ENCODE peak calls at places on chromosomes 16 and 17, in five cellular contexts. M is H7, C is osteoblast, V is A549, L is neuronal stem cell. T is an unnamed sample.

GRCh38 chr16:86044241-86044671 is 145.3 kb downstream of the IRF8 start:
- DNase-seq in M (peak), V (peak), L (peak), C (peak), T (no peak)

GRCh38 chr16:73771196-73771595 is 525.4 kb upstream of the PSMD7 start:
- DNase-seq in C (no peak), L (no peak), V (no peak), M (no peak), T (no peak)

GRCh38 chr17:19470529-19471261 is 59.7 kb downstream of the RNF112 start:
- DNase-seq in L (no peak), V (no peak), M (peak), C (peak), T (no peak)

GRCh38 chr17:40306395-40306794 is 2.6 kb upstream of the RARA start:
- DNase-seq in L (no peak), V (no peak), C (no peak), M (no peak), T (no peak)

GRCh38 chr16:65244811-65245210 is 122.9 kb upstream of the CDH11 start:
- DNase-seq in C (no peak), M (no peak), V (no peak), L (no peak), T (no peak)

GRCh38 chr17:57295526-57296023 is 39.3 kb downstream of the MSI2 start:
- DNase-seq in C (no peak), V (peak), M (no peak), L (no peak), T (no peak)

GRCh38 chr16:84543931-84544776 is 39.7 kb upstream of the MEAK7 start:
- DNase-seq in M (no peak), V (no peak), C (no peak), L (no peak), T (no peak)

GRCh38 chr17:10631701-10632100 is 25.4 kb downstream of the MYH3 start:
- DNase-seq in M (no peak), C (no peak), L (no peak), V (no peak), T (no peak)

GRCh38 chr16:86918637-86919036 is 340.3 kb downstream of the FOXL1 start:
- DNase-seq in C (peak), M (no peak), V (no peak), L (no peak), T (peak)

GRCh38 chr17:80546267-80546666 is 1.6 kb downstream of the RPTOR start:
- DNase-seq in L (no peak), M (no peak), C (no peak), V (no peak), T (no peak)
- H3K4me3 ChIP-seq in L (peak), M (no peak), C (peak), V (peak), T (no peak)

GRCh38 chr16:57539072-57539796 is 2.9 kb upstream of the CCDC102A start:
- DNase-seq in M (no peak), L (no peak), V (no peak), C (no peak), T (no peak)
- H3K4me3 ChIP-seq in M (no peak), L (no peak), V (no peak), C (no peak), T (no peak)

GRCh38 chr17:76534831-76535732 is 2.4 kb downstream of the CYGB start:
- DNase-seq in V (no peak), M (peak), L (no peak), C (peak), T (no peak)
- H3K4me3 ChIP-seq in V (no peak), M (no peak), L (no peak), C (no peak), T (no peak)

GRCh38 chr17:18236494-18236893 is 11.1 kb downstream of the LLGL1 start:
- DNase-seq in C (no peak), M (no peak), V (no peak), L (no peak), T (no peak)

GRCh38 chr17:18237461-18237860 is 12.0 kb downstream of the LLGL1 start:
- DNase-seq in L (no peak), V (no peak), M (no peak), C (peak), T (no peak)

GRCh38 chr17:18233803-18234518 is 8.5 kb downstream of the LLGL1 start:
- DNase-seq in C (peak), V (no peak), M (no peak), L (no peak), T (no peak)

GRCh38 chr17:18234853-18235380 is 9.5 kb downstream of the LLGL1 start:
- DNase-seq in M (no peak), V (no peak), L (no peak), C (peak), T (no peak)

DNA sequence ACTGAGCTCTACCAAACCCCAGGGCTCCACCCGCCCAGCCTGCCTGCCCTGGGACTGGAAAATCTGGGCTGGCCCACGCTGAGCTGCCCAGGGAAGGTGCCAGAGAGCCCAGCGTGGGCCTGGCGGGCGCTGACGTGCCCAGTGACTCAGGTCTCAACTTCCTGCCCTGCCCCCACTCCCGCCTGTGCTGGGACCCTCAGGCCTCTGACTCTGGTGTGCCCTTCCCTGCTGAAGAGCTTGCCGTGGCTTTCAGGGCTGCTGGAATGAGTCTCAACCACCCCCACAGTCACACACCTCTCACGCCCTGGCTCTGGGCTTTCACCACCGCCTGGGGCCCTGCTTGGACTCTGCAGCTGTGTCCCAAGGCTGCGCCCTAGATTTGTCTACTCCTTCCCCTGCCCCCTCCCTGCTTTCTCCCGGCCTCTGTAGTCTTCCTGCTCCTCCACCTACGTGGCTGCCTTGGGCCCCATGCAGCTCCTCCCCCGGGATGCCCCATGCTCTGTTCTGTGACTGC is 10.4 kb downstream of the LLGL1 start:
- DNase-seq in V (no peak), M (no peak), C (peak), L (no peak), T (no peak)
- H3K4me3 ChIP-seq in V (no peak), M (no peak), C (no peak), L (no peak), T (no peak)

DNA sequence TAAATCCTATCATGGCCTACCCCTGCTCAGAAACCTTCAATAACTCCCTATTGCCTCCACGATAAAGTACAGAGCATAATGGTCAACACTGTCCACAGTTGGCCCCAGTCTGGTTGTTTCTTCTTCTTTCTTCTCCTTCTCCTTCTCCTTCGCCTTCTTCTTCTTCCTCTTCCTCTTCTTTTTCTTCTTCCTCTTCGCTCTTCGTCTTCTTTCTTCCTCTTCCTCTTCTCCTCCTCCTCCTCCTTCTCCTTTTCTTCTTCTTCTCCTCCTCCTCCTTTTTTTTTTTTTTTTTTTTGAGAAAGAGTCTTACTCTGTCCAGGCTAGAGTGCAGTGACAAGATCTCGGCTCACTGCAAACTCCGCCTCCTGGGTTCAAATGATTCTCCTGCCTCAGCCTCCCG is 23.8 kb downstream of the MRM1 start:
- DNase-seq in V (no peak), L (no peak), C (no peak), M (no peak), T (no peak)
- H3K4me3 ChIP-seq in V (no peak), L (no peak), C (no peak), M (no peak), T (no peak)

GRCh38 chr17:39152134-39152884 is 872 bp upstream of the PLXDC1 start:
- DNase-seq in M (peak), L (peak), V (no peak), C (peak), T (peak)
- H3K4me3 ChIP-seq in M (peak), L (peak), V (peak), C (peak), T (no peak)

GRCh38 chr17:49971199-49971847 is 2.3 kb downstream of the DLX4 start:
- DNase-seq in L (no peak), M (peak), C (no peak), V (no peak), T (no peak)

GRCh38 chr17:49969134-49969759 is at the start of gene DLX4:
- DNase-seq in V (no peak), M (peak), L (no peak), C (peak), T (peak)

GRCh38 chr17:49970498-49970897 is 1.5 kb downstream of the DLX4 start:
- DNase-seq in L (no peak), M (no peak), C (no peak), V (no peak), T (no peak)

GRCh38 chr17:49968380-49969133 is 433 bp upstream of the DLX4 start:
- DNase-seq in C (peak), V (peak), M (peak), L (no peak), T (peak)

DNA sequence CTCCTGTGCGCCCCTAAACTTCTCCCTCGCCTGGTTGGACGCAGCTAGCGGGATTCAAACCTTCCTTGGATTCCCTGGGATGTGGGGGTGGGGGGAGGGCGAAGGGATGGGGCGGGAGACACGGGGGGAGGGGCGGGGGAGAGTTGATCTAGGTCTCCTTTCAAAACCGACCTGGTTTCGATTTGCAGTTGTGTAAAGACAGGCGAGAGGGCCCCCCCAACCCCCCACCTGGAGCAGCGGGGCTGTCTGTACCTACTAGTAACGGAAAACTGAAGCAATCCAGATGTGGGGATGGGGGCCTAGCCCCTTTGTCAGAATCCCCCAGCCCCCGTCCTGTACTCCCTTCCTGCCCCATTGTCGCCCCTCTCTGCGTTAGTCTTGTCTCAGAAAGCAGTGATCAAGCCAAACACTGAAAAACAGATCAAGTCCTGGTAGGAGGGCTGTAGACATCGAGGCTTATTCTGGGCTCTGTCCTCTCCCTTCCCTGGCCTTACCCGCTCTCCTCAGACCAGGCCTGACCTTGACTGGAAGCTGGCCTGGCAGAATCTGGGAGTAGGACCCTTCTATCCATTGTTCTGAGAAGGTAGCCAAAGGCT is 902 bp downstream of the DLX4 start:
- DNase-seq in C (no peak), L (no peak), V (no peak), M (peak), T (no peak)
- H3K4me3 ChIP-seq in C (no peak), L (no peak), V (peak), M (peak), T (no peak)

GRCh38 chr17:28370744-28371103 is 617 bp upstream of the VTN start:
- DNase-seq in V (no peak), C (peak), M (no peak), L (no peak), T (no peak)
- H3K4me3 ChIP-seq in V (peak), C (no peak), M (peak), L (peak), T (no peak)